ENCODE peak calls at places on chromosome 9, in five cellular contexts. P is EH; L is stimulated activated CD8-positive, alpha-beta memory T cell treated with anti-CD3 and anti-CD28 coated beads, Interleukin-15, amount 100 ng/mL, for 24 hours; C is activated effector memory CD4-positive, alpha-beta T cell treated with anti-CD3 and anti-CD28 coated beads, Interleukin-2, amount 50 U/mL, for 16 hours; D is CD4-positive, alpha-beta T cell. K is an unnamed sample.
A peak's percentile ranks its signal among the peaks of the same experiment; 100 is the strongest.

GRCh38 chr9:91071185-91071990 is 269.8 kb downstream of the SYK start:
- DNase-seq in D (no peak), P (peak; percentile 91), C (peak; percentile 80), L (no peak), K (no peak)

GRCh38 chr9:132699926-132700325 is 29.7 kb downstream of the GTF3C4 start:
- DNase-seq in L (no peak), D (no peak), P (peak; percentile 3), C (no peak), K (no peak)

GRCh38 chr9:87711857-87712800 is 13.8 kb upstream of the CTSL start:
- DNase-seq in C (no peak), D (no peak), L (no peak), P (peak; percentile 90), K (no peak)

GRCh38 chr9:76194896-76195295 is 199.3 kb downstream of the RFK start:
- DNase-seq in L (no peak), P (peak; percentile 7), C (no peak), D (no peak), K (no peak)

GRCh38 chr9:12697719-12698118 is 4.5 kb downstream of the TYRP1 start:
- DNase-seq in D (no peak), P (peak; percentile 6), L (no peak), C (no peak), K (no peak)

GRCh38 chr9:132554755-132555154 is 27.7 kb upstream of the BARHL1 start:
- DNase-seq in L (no peak), D (no peak), P (no peak), C (no peak), K (no peak)

GRCh38 chr9:121628401-121628800 is 23.0 kb upstream of the DAB2IP start:
- DNase-seq in C (no peak), P (no peak), D (no peak), L (no peak), K (no peak)

GRCh38 chr9:18601956-18602355 is 128.0 kb downstream of the ADAMTSL1 start:
- DNase-seq in P (no peak), L (no peak), C (no peak), D (no peak), K (no peak)

GRCh38 chr9:35553670-35554543 is 51.2 kb upstream of the TESK1 start:
- DNase-seq in L (no peak), D (no peak), P (peak; percentile 88), C (no peak), K (no peak)

GRCh38 chr9:130556396-130557076 is 22.8 kb upstream of the FUBP3 start:
- DNase-seq in D (no peak), P (no peak), L (no peak), C (no peak), K (no peak)

GRCh38 chr9:31776471-31776870 is 608.0 kb upstream of the ACO1 start:
- DNase-seq in C (no peak), P (no peak), L (no peak), D (no peak), K (no peak)

K was measured in activated gamma-delta T cell treated with Interleukin-2 at 50 U/mL for 16 hours.